ENCODE peak calls at places on chromosomes 16 and 17, in nine cellular contexts. X is M059J; O is GM04504; S is BE2C; P is ecto neural progenitor cell; Q is naive thymus-derived CD8-positive, alpha-beta T cell; N is endodermal cell; M is aorta; R is ELR. W is an unnamed sample.

GRCh38 chr16:12819126-12820117 is 15.7 kb upstream of the CPPED1 start:
- DNase-seq in X (peak; percentile 59), O (no peak), S (peak; percentile 74), P (peak; percentile 67), Q (peak; percentile 69), N (peak; percentile 92), M (peak; percentile 72), R (peak; percentile 65), W (peak; percentile 66)

GRCh38 chr17:57143341-57143740 is 58.3 kb downstream of the AKAP1 start:
- DNase-seq in X (no peak), O (no peak), S (no peak), P (no peak), Q (no peak), N (no peak), M (no peak), R (no peak), W (no peak)

GRCh38 chr17:75814900-75815373 is 29.3 kb downstream of the UNC13D start:
- DNase-seq in X (peak; percentile 85), O (peak; percentile 32), S (peak; percentile 72), P (peak; percentile 40), Q (no peak), N (no peak), M (peak; percentile 42), R (peak; percentile 93), W (no peak)

GRCh38 chr17:17682737-17683675 is 1.7 kb downstream of the RAI1 start:
- DNase-seq in X (peak; percentile 77), O (peak; percentile 80), S (peak; percentile 76), P (peak; percentile 85), Q (peak; percentile 54), N (peak; percentile 88), M (peak; percentile 75), R (peak; percentile 79), W (no peak)

GRCh38 chr17:63838586-63839184 is 3.8 kb downstream of the SMARCD2 start:
- DNase-seq in X (no peak), O (peak; percentile 52), S (peak; percentile 71), P (peak; percentile 62), Q (no peak), N (no peak), M (peak; percentile 90), R (no peak), W (peak; percentile 14)

GRCh38 chr16:10521681-10522274 is 58.6 kb downstream of the EMP2 start:
- DNase-seq in X (peak; percentile 70), O (peak; percentile 53), S (peak; percentile 70), P (peak; percentile 67), Q (peak; percentile 26), N (peak; percentile 82), M (peak; percentile 74), R (peak; percentile 68), W (peak; percentile 43)

GRCh38 chr16:70467608-70468007 is 13.2 kb downstream of the FCSK start:
- DNase-seq in X (no peak), O (no peak), S (no peak), P (no peak), Q (no peak), N (no peak), M (no peak), R (no peak), W (no peak)

GRCh38 chr17:64507418-64507766 is 615 bp downstream of the CEP95 start:
- DNase-seq in X (peak; percentile 79), O (no peak), S (peak; percentile 36), P (peak; percentile 71), Q (peak; percentile 67), N (no peak), M (peak; percentile 57), R (peak; percentile 83), W (peak; percentile 81)

GRCh38 chr17:13127921-13128582 is 110.2 kb upstream of the ELAC2 start:
- DNase-seq in X (no peak), O (no peak), S (no peak), P (no peak), Q (no peak), N (no peak), M (no peak), R (no peak), W (no peak)

GRCh38 chr17:47246120-47246519 is 7.5 kb upstream of the ITGB3 start:
- DNase-seq in X (no peak), O (no peak), S (no peak), P (no peak), Q (no peak), N (no peak), M (no peak), R (no peak), W (no peak)

GRCh38 chr17:16446338-16446983 is 31.1 kb downstream of the TRPV2 start:
- DNase-seq in X (no peak), O (no peak), S (no peak), P (no peak), Q (no peak), N (peak; percentile 84), M (no peak), R (peak; percentile 55), W (no peak)

GRCh38 chr16:28923652-28924398 is 1.2 kb downstream of the RABEP2 start:
- DNase-seq in X (no peak), O (no peak), S (no peak), P (no peak), Q (no peak), N (no peak), M (no peak), R (no peak), W (no peak)

GRCh38 chr17:81241648-81242420 is 2.7 kb downstream of the NDUFAF8 start:
- DNase-seq in X (no peak), O (no peak), S (peak; percentile 81), P (peak; percentile 90), Q (peak; percentile 64), N (peak; percentile 97), M (no peak), R (peak; percentile 67), W (peak; percentile 43)

GRCh38 chr17:60297729-60298293 is 94.1 kb downstream of the USP32 start:
- DNase-seq in X (no peak), O (no peak), S (no peak), P (no peak), Q (no peak), N (no peak), M (no peak), R (no peak), W (no peak)

GRCh38 chr16:79970551-79971236 is 370.2 kb upstream of the MAF start:
- DNase-seq in X (peak; percentile 35), O (no peak), S (no peak), P (no peak), Q (no peak), N (no peak), M (peak; percentile 45), R (no peak), W (no peak)

GRCh38 chr17:55067697-55068439 is 99.3 kb downstream of the STXBP4 start:
- DNase-seq in X (peak; percentile 35), O (no peak), S (no peak), P (no peak), Q (no peak), N (no peak), M (no peak), R (peak; percentile 40), W (no peak)

GRCh38 chr17:78364436-78365281 is 4.8 kb upstream of the SOCS3 start:
- DNase-seq in X (no peak), O (no peak), S (no peak), P (no peak), Q (no peak), N (peak; percentile 86), M (no peak), R (no peak), W (no peak)

GRCh38 chr16:15511759-15512487 is 77.5 kb downstream of the BMERB1 start:
- DNase-seq in X (no peak), O (no peak), S (no peak), P (no peak), Q (no peak), N (no peak), M (no peak), R (no peak), W (no peak)

W was measured in AML-193.